ENCODE peak calls at places on chromosomes 2 and 18, in six cellular contexts. G is cardiac muscle cell, N is fibroblast of lung, Z is coronary artery, K is GM23248, T is aorta. W is an unnamed sample.
A peak's percentile ranks its signal among the peaks of the same experiment; 100 is the strongest.

GRCh38 chr2:54577035-54577434 is 120.9 kb downstream of the SPTBN1 start:
- DNase-seq in N (no peak), T (no peak), Z (no peak), G (no peak), K (no peak), W (no peak)

GRCh38 chr2:175030380-175031271 is 25.4 kb upstream of the CHN1 start:
- DNase-seq in K (peak; percentile 67), G (peak; percentile 54), T (no peak), Z (no peak), N (peak; percentile 37), W (peak; percentile 60)

GRCh38 chr2:239344857-239345216 is 56.0 kb downstream of the HDAC4 start:
- DNase-seq in K (no peak), G (no peak), N (no peak), Z (no peak), T (no peak), W (no peak)

GRCh38 chr2:241851325-241852115 is 7.2 kb downstream of the PDCD1 start:
- DNase-seq in N (no peak), K (no peak), G (no peak), Z (no peak), T (peak; percentile 61), W (no peak)

GRCh38 chr2:150339951-150340350 is 147.5 kb downstream of the RND3 start:
- DNase-seq in G (peak; percentile 21), K (peak; percentile 40), Z (no peak), T (no peak), N (peak; percentile 38), W (no peak)

GRCh38 chr2:209762564-209762963 is 9.1 kb upstream of the UNC80 start:
- DNase-seq in T (no peak), K (no peak), N (no peak), G (no peak), Z (no peak), W (no peak)

GRCh38 chr18:79872423-79872822 is 74.7 kb downstream of the KCNG2 start:
- DNase-seq in Z (peak; percentile 41), G (no peak), T (no peak), N (no peak), K (peak; percentile 20), W (no peak)

GRCh38 chr2:188788621-188789020 is 185.6 kb upstream of the COL3A1 start:
- DNase-seq in K (peak; percentile 86), Z (no peak), N (peak; percentile 93), T (peak; percentile 80), G (peak; percentile 95), W (peak; percentile 93)

GRCh38 chr2:85706604-85707296 is 12.6 kb downstream of the GNLY start:
- DNase-seq in K (no peak), G (no peak), Z (no peak), N (no peak), T (no peak), W (no peak)

GRCh38 chr2:209771474-209772292 is at the start of gene UNC80:
- DNase-seq in T (peak; percentile 89), K (peak; percentile 79), Z (no peak), G (peak; percentile 75), N (peak; percentile 72), W (peak; percentile 37)

GRCh38 chr2:101047075-101047766 is 45.1 kb downstream of the RPL31 start:
- DNase-seq in K (peak; percentile 14), Z (no peak), G (peak; percentile 29), T (peak; percentile 52), N (peak; percentile 48), W (no peak)

GRCh38 chr2:96665083-96665569 is 22.6 kb downstream of the FER1L5 start:
- DNase-seq in Z (peak; percentile 85), K (peak; percentile 98), N (peak; percentile 99), T (peak; percentile 82), G (peak; percentile 99), W (peak; percentile 99)

GRCh38 chr18:36757081-36757480 is 71.7 kb downstream of the TPGS2 start:
- DNase-seq in G (peak; percentile 77), T (no peak), N (peak; percentile 56), K (peak; percentile 87), Z (no peak), W (peak; percentile 49)

GRCh38 chr2:84251651-84252278 is 207.3 kb downstream of the SUCLG1 start:
- DNase-seq in G (no peak), N (no peak), Z (no peak), T (no peak), K (no peak), W (no peak)

GRCh38 chr2:156625360-156625995 is 189.3 kb downstream of the GPD2 start:
- DNase-seq in Z (no peak), K (no peak), T (no peak), G (no peak), N (no peak), W (no peak)

GRCh38 chr2:59249441-59250330 is 1008.6 kb upstream of the FANCL start:
- DNase-seq in G (no peak), T (no peak), K (no peak), N (no peak), Z (no peak), W (no peak)

GRCh38 chr2:168456526-168457176 is 579 bp downstream of the CERS6 start:
- DNase-seq in Z (peak; percentile 75), T (peak; percentile 80), G (peak; percentile 39), K (peak; percentile 66), N (peak; percentile 47), W (no peak)

GRCh38 chr2:168452781-168453180 is 3.3 kb upstream of the CERS6 start:
- DNase-seq in G (no peak), N (no peak), K (no peak), T (no peak), Z (no peak), W (no peak)

GRCh38 chr2:168453404-168453803 is 2.7 kb upstream of the CERS6 start:
- DNase-seq in N (no peak), Z (no peak), K (no peak), G (no peak), T (no peak), W (no peak)

GRCh38 chr2:168455692-168456525 is at the start of gene CERS6:
- DNase-seq in N (peak; percentile 97), K (peak; percentile 99), G (peak; percentile 97), T (peak; percentile 98), Z (peak; percentile 97), W (peak; percentile 94)

GRCh38 chr2:168454737-168455691 is 1.1 kb upstream of the CERS6 start:
- DNase-seq in Z (no peak), T (no peak), G (no peak), K (no peak), N (no peak), W (no peak)
- H3K4me3 ChIP-seq in Z (peak overlapping the region; percentile 97), T (no peak overlapping the region), G (peak overlapping the region; percentile 82), K (peak overlapping the region; percentile 89), N (peak overlapping the region; percentile 68), W (peak overlapping the region; percentile 96)

GRCh38 chr18:48811401-48811800 is 139.4 kb downstream of the SMAD7 start:
- DNase-seq in Z (no peak), K (no peak), G (no peak), N (no peak), T (no peak), W (no peak)
- H3K4me3 ChIP-seq in Z (no peak overlapping the region), K (no peak overlapping the region), G (no peak overlapping the region), N (no peak overlapping the region), T (no peak overlapping the region), W (no peak overlapping the region)

DNA sequence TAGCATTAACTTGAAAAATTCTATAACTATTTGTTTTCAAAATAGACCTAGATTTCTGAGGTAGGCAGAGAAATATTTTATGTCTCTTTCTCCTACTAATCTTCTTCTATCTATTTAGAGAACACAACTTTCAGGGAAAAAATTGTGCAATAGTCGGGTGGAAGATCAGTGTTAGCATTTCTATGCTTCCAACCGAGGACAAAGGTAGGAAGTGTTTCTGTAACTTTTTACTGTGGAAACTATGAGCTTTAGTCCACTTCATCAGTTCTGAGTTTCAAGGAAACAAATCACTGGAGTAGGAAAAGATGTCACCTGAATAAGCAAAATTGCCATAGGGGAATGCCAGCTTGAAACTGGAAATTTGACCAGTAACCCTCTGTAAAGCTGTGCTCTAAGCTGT is 207.7 kb upstream of the CTAGE1 start:
- DNase-seq in K (no peak), T (no peak), Z (no peak), N (no peak), G (no peak), W (no peak)
- H3K4me3 ChIP-seq in K (no peak overlapping the region), T (no peak overlapping the region), Z (no peak overlapping the region), N (no peak overlapping the region), G (no peak overlapping the region), W (no peak overlapping the region)

DNA sequence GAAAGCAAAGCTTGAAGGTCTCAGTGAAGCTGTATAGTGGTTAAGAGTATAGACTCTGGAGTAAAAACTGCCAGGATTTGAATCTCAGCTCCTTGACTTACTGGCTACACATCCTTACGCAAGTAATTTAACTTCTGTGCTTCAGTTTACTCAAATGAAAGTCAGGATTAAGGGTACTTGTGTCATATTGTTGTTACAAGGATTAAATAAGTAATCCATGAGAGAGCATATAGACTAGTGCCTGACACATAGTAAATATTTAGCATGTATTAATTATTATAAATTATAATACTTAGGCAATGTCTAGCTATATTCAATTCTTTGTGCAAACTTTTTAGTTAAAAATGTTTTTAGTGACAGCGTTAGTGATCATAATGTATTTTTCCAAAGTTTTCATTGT is 96.1 kb downstream of the TMEM247 start:
- DNase-seq in T (no peak), G (no peak), Z (no peak), N (no peak), K (no peak), W (no peak)
- H3K4me3 ChIP-seq in T (no peak overlapping the region), G (no peak overlapping the region), Z (no peak overlapping the region), N (no peak overlapping the region), K (no peak overlapping the region), W (no peak overlapping the region)